ENCODE peak calls at places on chromosomes 2 and 18, in five cellular contexts. One of them, this sample, is unnamed.

GRCh38 chr2:120568089-120568974 is 167.3 kb upstream of the GLI2 start:
- ATAC-seq in RWPE2: no peak
- ATAC-seq in gastrocnemius medialis: no peak
- ATAC-seq in gastroesophageal sphincter: no peak
- ATAC-seq in upper lobe of left lung: no peak
- ATAC-seq in this sample: no peak

GRCh38 chr18:73681912-73682311 is 465.7 kb downstream of the FBXO15 start:
- ATAC-seq in gastrocnemius medialis: no peak
- ATAC-seq in upper lobe of left lung: no peak
- ATAC-seq in RWPE2: no peak
- ATAC-seq in gastroesophageal sphincter: no peak
- ATAC-seq in this sample: no peak

GRCh38 chr2:110806053-110806452 is 73.7 kb downstream of the ACOXL start:
- ATAC-seq in gastroesophageal sphincter: no peak
- ATAC-seq in upper lobe of left lung: no peak
- ATAC-seq in gastrocnemius medialis: no peak
- ATAC-seq in RWPE2: no peak
- ATAC-seq in this sample: no peak

GRCh38 chr18:48776641-48777025 is 174.1 kb downstream of the SMAD7 start:
- ATAC-seq in gastroesophageal sphincter: no peak
- ATAC-seq in upper lobe of left lung: no peak
- ATAC-seq in gastrocnemius medialis: no peak
- ATAC-seq in RWPE2: no peak
- ATAC-seq in this sample: no peak

GRCh38 chr2:237488295-237488694 is 1.2 kb downstream of the MLPH start:
- ATAC-seq in RWPE2: no peak
- ATAC-seq in upper lobe of left lung: peak
- ATAC-seq in gastroesophageal sphincter: no peak
- ATAC-seq in gastrocnemius medialis: no peak
- ATAC-seq in this sample: no peak

GRCh38 chr2:219461061-219461514 is 26.4 kb downstream of the SPEG start:
- ATAC-seq in gastroesophageal sphincter: peak
- ATAC-seq in RWPE2: no peak
- ATAC-seq in gastrocnemius medialis: peak
- ATAC-seq in upper lobe of left lung: peak
- ATAC-seq in this sample: no peak

GRCh38 chr2:12708508-12709206 is 8.1 kb upstream of the TRIB2 start:
- ATAC-seq in gastrocnemius medialis: no peak
- ATAC-seq in upper lobe of left lung: no peak
- ATAC-seq in RWPE2: no peak
- ATAC-seq in gastroesophageal sphincter: no peak
- ATAC-seq in this sample: no peak

GRCh38 chr2:78979380-78980238 is 45.9 kb upstream of the REG3G start:
- ATAC-seq in RWPE2: peak
- ATAC-seq in gastrocnemius medialis: no peak
- ATAC-seq in upper lobe of left lung: no peak
- ATAC-seq in gastroesophageal sphincter: no peak
- ATAC-seq in this sample: no peak

GRCh38 chr18:26656944-26657536 is 108.7 kb upstream of the KCTD1 start:
- ATAC-seq in upper lobe of left lung: peak
- ATAC-seq in RWPE2: peak
- ATAC-seq in gastrocnemius medialis: peak
- ATAC-seq in gastroesophageal sphincter: peak
- ATAC-seq in this sample: no peak

GRCh38 chr2:61938511-61938910 is 33.0 kb downstream of the COMMD1 start:
- ATAC-seq in upper lobe of left lung: no peak
- ATAC-seq in gastroesophageal sphincter: no peak
- ATAC-seq in gastrocnemius medialis: no peak
- ATAC-seq in RWPE2: no peak
- ATAC-seq in this sample: no peak

GRCh38 chr2:174588463-174588862 is 9.1 kb downstream of the WIPF1 start:
- ATAC-seq in RWPE2: no peak
- ATAC-seq in upper lobe of left lung: no peak
- ATAC-seq in gastrocnemius medialis: no peak
- ATAC-seq in gastroesophageal sphincter: no peak
- ATAC-seq in this sample: no peak

GRCh38 chr18:79343567-79344207 is 52.0 kb upstream of the NFATC1 start:
- ATAC-seq in gastroesophageal sphincter: no peak
- ATAC-seq in RWPE2: no peak
- ATAC-seq in gastrocnemius medialis: no peak
- ATAC-seq in upper lobe of left lung: peak
- ATAC-seq in this sample: no peak

GRCh38 chr2:145644820-145645302 is 1124.9 kb upstream of the ZEB2 start:
- ATAC-seq in gastrocnemius medialis: no peak
- ATAC-seq in gastroesophageal sphincter: no peak
- ATAC-seq in RWPE2: no peak
- ATAC-seq in upper lobe of left lung: no peak
- ATAC-seq in this sample: no peak

GRCh38 chr2:7031424-7032245 is 114.4 kb downstream of the RNF144A start:
- ATAC-seq in gastroesophageal sphincter: peak
- ATAC-seq in gastrocnemius medialis: peak
- ATAC-seq in upper lobe of left lung: peak
- ATAC-seq in RWPE2: peak
- ATAC-seq in this sample: peak

GRCh38 chr2:234322766-234323465 is 174.0 kb downstream of the ARL4C start:
- ATAC-seq in upper lobe of left lung: no peak
- ATAC-seq in RWPE2: no peak
- ATAC-seq in gastrocnemius medialis: no peak
- ATAC-seq in gastroesophageal sphincter: no peak
- ATAC-seq in this sample: peak

GRCh38 chr2:125386074-125386473 is 1269.9 kb upstream of the GYPC start:
- ATAC-seq in gastrocnemius medialis: no peak
- ATAC-seq in upper lobe of left lung: no peak
- ATAC-seq in gastroesophageal sphincter: no peak
- ATAC-seq in RWPE2: no peak
- ATAC-seq in this sample: no peak

GRCh38 chr2:232132179-232132578 is 170.7 kb downstream of the DIS3L2 start:
- ATAC-seq in gastrocnemius medialis: no peak
- ATAC-seq in upper lobe of left lung: no peak
- ATAC-seq in gastroesophageal sphincter: no peak
- ATAC-seq in RWPE2: no peak
- ATAC-seq in this sample: no peak

GRCh38 chr18:9705183-9705864 is 2.8 kb upstream of the RAB31 start:
- ATAC-seq in upper lobe of left lung: no peak
- ATAC-seq in RWPE2: peak
- ATAC-seq in gastrocnemius medialis: no peak
- ATAC-seq in gastroesophageal sphincter: no peak
- ATAC-seq in this sample: no peak

GRCh38 chr2:11385222-11385621 is 40.8 kb upstream of the ROCK2 start:
- ATAC-seq in gastrocnemius medialis: no peak
- ATAC-seq in RWPE2: no peak
- ATAC-seq in upper lobe of left lung: no peak
- ATAC-seq in gastroesophageal sphincter: no peak
- ATAC-seq in this sample: no peak

GRCh38 chr18:7855051-7855450 is 287.9 kb downstream of the PTPRM start:
- ATAC-seq in RWPE2: no peak
- ATAC-seq in upper lobe of left lung: peak
- ATAC-seq in gastroesophageal sphincter: no peak
- ATAC-seq in gastrocnemius medialis: peak
- ATAC-seq in this sample: no peak

GRCh38 chr2:31517442-31518203 is 63.1 kb downstream of the SRD5A2 start:
- ATAC-seq in upper lobe of left lung: no peak
- ATAC-seq in RWPE2: no peak
- ATAC-seq in gastrocnemius medialis: no peak
- ATAC-seq in gastroesophageal sphincter: no peak
- ATAC-seq in this sample: no peak

GRCh38 chr2:72144746-72145657 is 2.7 kb downstream of the CYP26B1 start:
- ATAC-seq in gastrocnemius medialis: peak
- ATAC-seq in gastroesophageal sphincter: no peak
- ATAC-seq in RWPE2: peak
- ATAC-seq in upper lobe of left lung: no peak
- ATAC-seq in this sample: no peak

GRCh38 chr2:38444247-38444646 is 67.2 kb upstream of the ATL2 start:
- ATAC-seq in RWPE2: peak
- ATAC-seq in gastroesophageal sphincter: no peak
- ATAC-seq in gastrocnemius medialis: no peak
- ATAC-seq in upper lobe of left lung: no peak
- ATAC-seq in this sample: no peak

GRCh38 chr2:165074884-165075283 is 119.6 kb upstream of the SLC38A11 start:
- ATAC-seq in RWPE2: no peak
- ATAC-seq in gastroesophageal sphincter: no peak
- ATAC-seq in upper lobe of left lung: no peak
- ATAC-seq in gastrocnemius medialis: no peak
- ATAC-seq in this sample: no peak

GRCh38 chr2:190887089-190887488 is 6.5 kb downstream of the GLS start:
- ATAC-seq in gastroesophageal sphincter: no peak
- ATAC-seq in RWPE2: peak
- ATAC-seq in gastrocnemius medialis: no peak
- ATAC-seq in upper lobe of left lung: no peak
- ATAC-seq in this sample: peak

GRCh38 chr2:190819835-190820234 is 60.8 kb upstream of the GLS start:
- ATAC-seq in RWPE2: peak
- ATAC-seq in upper lobe of left lung: no peak
- ATAC-seq in gastroesophageal sphincter: peak
- ATAC-seq in gastrocnemius medialis: peak
- ATAC-seq in this sample: no peak